ENCODE peak calls at places on chromosomes 16 and 17, in six cellular contexts. Q is lung; Z is adipocyte; V is psoas muscle; C is CD4-positive, CD25-positive, alpha-beta regulatory T cell; L is colonic mucosa. R is an unnamed sample.

GRCh38 chr17:511833-512251 is 159.2 kb upstream of the RPH3AL start:
- DNase-seq in C (no peak), Z (peak; percentile 48), V (no peak), L (no peak), Q (no peak), R (no peak)

GRCh38 chr17:17170346-17170976 is 35.7 kb downstream of the PLD6 start:
- DNase-seq in Q (peak; percentile 53), C (no peak), L (no peak), Z (peak; percentile 86), V (no peak), R (peak; percentile 24)

GRCh38 chr17:69431835-69432234 is 17.3 kb downstream of the MAP2K6 start:
- DNase-seq in L (no peak), Z (no peak), Q (no peak), C (no peak), V (no peak), R (no peak)

GRCh38 chr16:88743693-88744519 is 37.6 kb downstream of the CTU2 start:
- DNase-seq in V (peak; percentile 89), Q (peak; percentile 81), C (peak; percentile 62), L (peak; percentile 88), Z (peak; percentile 86), R (peak; percentile 85)

GRCh38 chr16:67213197-67214019 is 13.5 kb upstream of the TMEM208 start:
- DNase-seq in Q (no peak), C (no peak), L (no peak), V (no peak), Z (no peak), R (no peak)

GRCh38 chr17:3964203-3965122 is at the start of gene ATP2A3:
- DNase-seq in V (no peak), Q (no peak), C (peak; percentile 63), L (peak; percentile 84), Z (peak; percentile 43), R (peak; percentile 31)

GRCh38 chr17:44533533-44534246 is 23.6 kb upstream of the FZD2 start:
- DNase-seq in Z (peak; percentile 98), V (peak; percentile 92), L (peak; percentile 86), Q (peak; percentile 88), C (peak; percentile 61), R (peak; percentile 96)

GRCh38 chr16:2238396-2239230 is 2.4 kb downstream of the DNASE1L2 start:
- DNase-seq in Q (no peak), L (no peak), Z (no peak), V (no peak), C (no peak), R (no peak)

GRCh38 chr16:66713076-66713475 is 16.5 kb upstream of the CMTM4 start:
- DNase-seq in C (no peak), L (no peak), Q (no peak), Z (no peak), V (peak; percentile 70), R (no peak)

GRCh38 chr17:45783593-45784292 is 377 bp upstream of the CRHR1 start:
- DNase-seq in Q (no peak), Z (peak; percentile 20), C (no peak), L (no peak), V (peak; percentile 59), R (peak; percentile 13)

GRCh38 chr17:62666061-62666800 is 38.8 kb downstream of the MRC2 start:
- DNase-seq in Q (no peak), V (no peak), C (no peak), Z (no peak), L (no peak), R (no peak)

GRCh38 chr17:80790021-80790765 is 201.4 kb upstream of the CHMP6 start:
- DNase-seq in L (no peak), V (no peak), Q (no peak), C (no peak), Z (no peak), R (no peak)

GRCh38 chr17:3974138-3974687 is 10.0 kb upstream of the ATP2A3 start:
- DNase-seq in V (peak; percentile 51), Q (no peak), C (no peak), L (no peak), Z (no peak), R (no peak)

GRCh38 chr17:35460354-35460851 is 11.8 kb upstream of the SLFN13 start:
- DNase-seq in Q (peak; percentile 75), V (peak; percentile 55), C (peak; percentile 59), L (peak; percentile 82), Z (no peak), R (peak; percentile 64)

GRCh38 chr17:17439971-17440843 is 36.6 kb upstream of the MED9 start:
- DNase-seq in C (peak; percentile 57), Q (peak; percentile 79), L (peak; percentile 77), Z (peak; percentile 16), V (no peak), R (peak; percentile 58)

GRCh38 chr16:72120026-72120425 is 26.4 kb downstream of the DHX38 start:
- DNase-seq in Q (no peak), C (no peak), Z (no peak), L (no peak), V (no peak), R (no peak)

GRCh38 chr16:66696669-66697630 is at the start of gene CMTM4:
- DNase-seq in Z (peak; percentile 97), Q (peak; percentile 82), V (peak; percentile 92), C (peak; percentile 74), L (peak; percentile 85), R (peak; percentile 94)

GRCh38 chr16:85999778-86000177 is 100.8 kb downstream of the IRF8 start:
- DNase-seq in L (no peak), Z (no peak), V (no peak), C (no peak), Q (no peak), R (no peak)

GRCh38 chr17:48792033-48792798 is 24.8 kb downstream of the TTLL6 start:
- DNase-seq in Q (no peak), Z (no peak), L (no peak), V (no peak), C (no peak), R (no peak)

GRCh38 chr17:39607851-39608130 is at the start of gene NEUROD2:
- DNase-seq in Q (no peak), Z (no peak), L (no peak), V (no peak), C (no peak), R (no peak)

GRCh38 chr17:76714822-76715461 is 4.2 kb upstream of the MXRA7 start:
- DNase-seq in V (peak; percentile 78), L (peak; percentile 83), C (peak; percentile 67), Q (peak; percentile 77), Z (peak; percentile 91), R (peak; percentile 70)

GRCh38 chr17:76714336-76714735 is 3.6 kb upstream of the MXRA7 start:
- DNase-seq in L (no peak), Z (no peak), V (peak; percentile 19), Q (no peak), C (no peak), R (no peak)

GRCh38 chr17:76715462-76715830 is 4.7 kb upstream of the MXRA7 start:
- DNase-seq in Q (no peak), L (no peak), C (no peak), Z (no peak), V (peak; percentile 48), R (no peak)

GRCh38 chr17:76716834-76717205 is 6.1 kb upstream of the MXRA7 start:
- DNase-seq in Z (peak; percentile 90), Q (no peak), V (peak; percentile 26), C (no peak), L (no peak), R (peak; percentile 98)

GRCh38 chr17:76716146-76716833 is 5.5 kb upstream of the MXRA7 start:
- DNase-seq in Q (peak; percentile 66), C (peak; percentile 27), Z (peak; percentile 82), L (no peak), V (peak; percentile 76), R (no peak)
- H3K4me1 ChIP-seq in Q (peaks cover 20% of the 10 kb centered on the region), C (peaks cover 12% of the 10 kb centered on the region), Z (peaks cover 39% of the 10 kb centered on the region), L (peaks cover 6% of the 10 kb centered on the region), V (peaks cover 47% of the 10 kb centered on the region), R (peaks cover 19% of the 10 kb centered on the region)

GRCh38 chr16:56189990-56190902 is 1.0 kb upstream of the GNAO1 start:
- DNase-seq in V (no peak), C (no peak), Q (no peak), Z (peak; percentile 20), L (no peak), R (no peak)
- H3K27me3 ChIP-seq in V (no peaks in the 10 kb centered on the region), C (peaks cover 41% of the 10 kb centered on the region), Q (no peaks in the 10 kb centered on the region), Z (peaks cover 53% of the 10 kb centered on the region), L (peaks cover 39% of the 10 kb centered on the region), R (peaks cover 76% of the 10 kb centered on the region)

DNA sequence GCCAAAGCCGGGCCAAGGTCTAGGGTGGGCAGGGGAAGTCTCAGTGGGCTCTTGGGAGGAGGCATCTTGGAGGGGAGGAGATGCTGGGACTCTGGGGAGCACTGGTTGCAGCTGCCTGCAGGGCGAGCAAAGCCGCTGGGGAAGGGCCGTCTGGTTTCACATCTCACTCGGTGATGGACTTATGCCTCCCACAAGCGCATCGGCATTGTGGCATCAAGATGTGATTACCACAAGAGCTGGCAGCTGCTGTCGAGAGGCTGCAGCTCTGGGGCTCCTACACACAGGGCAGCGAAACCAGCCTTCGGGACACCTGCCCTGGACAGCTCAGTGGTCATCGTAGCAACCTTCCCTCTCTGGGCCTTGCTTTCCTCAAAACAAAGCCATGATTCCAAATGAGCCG is 3.1 kb upstream of the KCNJ12 start:
- DNase-seq in C (no peak), L (no peak), Z (no peak), Q (no peak), V (no peak), R (no peak)
- H3K4me3 ChIP-seq in C (no peak overlapping the region), L (no peak overlapping the region), Z (no peak overlapping the region), Q (no peak overlapping the region), V (no peak overlapping the region), R (no peak overlapping the region)

DNA sequence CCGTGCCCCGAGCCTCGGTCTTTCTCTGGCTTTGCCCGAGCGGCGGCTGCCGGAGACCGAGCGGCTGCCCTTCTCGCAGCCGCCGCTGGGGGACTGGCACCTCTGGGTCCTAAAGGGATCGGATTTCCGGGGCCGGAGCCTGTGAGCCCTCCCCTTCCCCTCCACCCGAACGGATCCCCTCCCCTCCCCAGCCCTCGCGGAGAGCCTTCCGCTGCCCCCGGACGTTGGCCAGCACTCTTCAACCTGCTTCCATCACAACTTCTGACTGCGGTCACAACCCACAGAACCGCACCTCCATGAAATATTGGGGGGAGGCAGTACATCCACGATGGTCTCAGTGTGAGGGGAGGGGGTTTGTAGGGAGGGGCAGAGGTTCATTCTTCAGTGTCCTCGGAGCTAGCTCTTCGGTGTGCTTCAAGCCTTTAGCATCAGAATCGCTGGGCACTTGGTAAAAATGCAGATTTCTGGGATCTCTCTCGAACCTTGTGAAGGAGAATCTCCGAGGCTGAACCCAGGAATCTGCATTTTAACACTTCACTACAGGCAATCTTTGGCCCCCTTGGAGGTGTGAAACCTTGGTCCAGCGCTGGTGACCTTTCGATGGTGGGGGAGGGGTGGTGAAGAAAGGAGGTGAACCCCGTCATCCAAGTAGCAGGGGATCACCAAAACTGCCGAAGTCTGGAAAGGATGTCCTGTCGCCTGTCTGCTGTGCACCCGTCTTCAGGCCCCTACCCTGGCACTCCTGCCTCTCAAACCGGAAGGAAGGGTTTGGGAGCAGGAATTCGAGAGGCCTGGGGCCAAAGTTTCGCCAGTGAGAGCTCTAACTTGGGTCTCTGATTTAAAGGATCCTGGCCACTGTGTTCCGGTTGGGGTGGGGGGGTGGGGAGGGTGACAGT is 812 bp upstream of the PPP1R9B start:
- DNase-seq in V (peak; percentile 95), Z (peak; percentile 98), C (peak; percentile 82), L (peak; percentile 94), Q (peak; percentile 91), R (peak; percentile 95)
- H3K4me1 ChIP-seq in V (peaks cover 68% of the 10 kb centered on the region), Z (peaks cover 57% of the 10 kb centered on the region), C (peaks cover 41% of the 10 kb centered on the region), L (peaks cover 9% of the 10 kb centered on the region), Q (peaks cover 17% of the 10 kb centered on the region), R (peaks cover 32% of the 10 kb centered on the region)